ENCODE peak calls at places on chromosome 2, in eight cellular contexts. U, B, S, Y, O, W, L and K are unnamed samples.

GRCh38 chr2:168316073-168316440 is 68.7 kb upstream of the STK39 start:
- DNase-seq in U (no peak), B (no peak), S (no peak), Y (no peak), O (no peak), W (no peak), L (no peak), K (peak)

GRCh38 chr2:235216901-235217300 is 265.1 kb downstream of the SH3BP4 start:
- DNase-seq in U (no peak), B (no peak), S (no peak), Y (peak), O (no peak), W (peak), L (no peak), K (peak)

GRCh38 chr2:9547272-9547991 is 8.2 kb downstream of the ADAM17 start:
- DNase-seq in U (no peak), B (no peak), S (no peak), Y (no peak), O (no peak), W (no peak), L (no peak), K (peak)

GRCh38 chr2:70921839-70922590 is 13.7 kb upstream of the ATP6V1B1 start:
- DNase-seq in U (no peak), B (peak), S (no peak), Y (no peak), O (peak), W (no peak), L (no peak), K (no peak)

GRCh38 chr2:220847006-220847405 is 725.1 kb downstream of the EPHA4 start:
- DNase-seq in U (no peak), B (no peak), S (no peak), Y (no peak), O (no peak), W (no peak), L (no peak), K (no peak)

GRCh38 chr2:209614630-209615369 is 156.8 kb upstream of the UNC80 start:
- DNase-seq in U (no peak), B (no peak), S (peak), Y (no peak), O (no peak), W (no peak), L (no peak), K (no peak)

GRCh38 chr2:189952536-189953109 is 109.9 kb downstream of the MSTN start:
- DNase-seq in U (no peak), B (no peak), S (no peak), Y (no peak), O (no peak), W (no peak), L (no peak), K (no peak)

GRCh38 chr2:180364719-180365118 is 357.6 kb upstream of the CWC22 start:
- DNase-seq in U (no peak), B (no peak), S (no peak), Y (no peak), O (no peak), W (no peak), L (no peak), K (no peak)

GRCh38 chr2:110114007-110114591 is 1.5 kb downstream of the MALL start:
- DNase-seq in U (no peak), B (peak), S (no peak), Y (no peak), O (peak), W (no peak), L (no peak), K (no peak)

GRCh38 chr2:188280811-188281222 is 10.9 kb upstream of the GULP1 start:
- DNase-seq in U (no peak), B (no peak), S (no peak), Y (no peak), O (no peak), W (no peak), L (no peak), K (no peak)

GRCh38 chr2:150695441-150696135 is 208.1 kb upstream of the RND3 start:
- DNase-seq in U (no peak), B (no peak), S (no peak), Y (no peak), O (no peak), W (no peak), L (no peak), K (no peak)

GRCh38 chr2:46409756-46410155 is 69.6 kb upstream of the TMEM247 start:
- DNase-seq in U (no peak), B (no peak), S (no peak), Y (no peak), O (no peak), W (no peak), L (no peak), K (no peak)

GRCh38 chr2:8197101-8197500 is 484.8 kb upstream of the ID2 start:
- DNase-seq in U (peak), B (no peak), S (no peak), Y (no peak), O (no peak), W (peak), L (no peak), K (no peak)

GRCh38 chr2:151849413-151850010 is 21.3 kb upstream of the ARL5A start:
- DNase-seq in U (no peak), B (peak), S (no peak), Y (no peak), O (peak), W (no peak), L (no peak), K (no peak)

GRCh38 chr2:120307482-120307881 is 38.5 kb upstream of the INHBB start:
- DNase-seq in U (no peak), B (no peak), S (no peak), Y (no peak), O (no peak), W (no peak), L (no peak), K (no peak)

GRCh38 chr2:111704246-111704645 is 179.7 kb downstream of the ANAPC1 start:
- DNase-seq in U (no peak), B (no peak), S (no peak), Y (no peak), O (peak), W (peak), L (no peak), K (no peak)

GRCh38 chr2:22616031-22616430 is 768.9 kb upstream of the KLHL29 start:
- DNase-seq in U (no peak), B (no peak), S (no peak), Y (no peak), O (no peak), W (no peak), L (no peak), K (no peak)

GRCh38 chr2:1538663-1539062 is 125.4 kb downstream of the TPO start:
- DNase-seq in U (no peak), B (peak), S (no peak), Y (no peak), O (peak), W (no peak), L (no peak), K (no peak)

GRCh38 chr2:164542584-164543021 is 78.7 kb downstream of the GRB14 start:
- DNase-seq in U (peak), B (peak), S (no peak), Y (no peak), O (peak), W (no peak), L (no peak), K (peak)